ENCODE peak calls at places on chromosomes 1 and 21, in four cellular contexts. One of them, this sample, is unnamed.

GRCh38 chr21:38027901-38028300 is 111.6 kb upstream of the KCNJ6 start:
- DNase-seq in HepG2: no peak
- DNase-seq in GM12878: no peak
- DNase-seq in H1: no peak
- DNase-seq in this sample: no peak

GRCh38 chr1:218304281-218305039 is 19.4 kb downstream of the RRP15 start:
- DNase-seq in HepG2: no peak
- DNase-seq in GM12878: no peak
- DNase-seq in H1: no peak
- DNase-seq in this sample: peak; percentile 69

GRCh38 chr1:121516279-121516967 is 331.6 kb downstream of the SRGAP2C start:
- DNase-seq in HepG2: no peak
- DNase-seq in GM12878: no peak
- DNase-seq in H1: no peak
- DNase-seq in this sample: no peak

GRCh38 chr1:15354580-15354965 is 55.1 kb upstream of the EFHD2 start:
- DNase-seq in HepG2: no peak
- DNase-seq in GM12878: no peak
- DNase-seq in H1: no peak
- DNase-seq in this sample: no peak

GRCh38 chr1:237071641-237072420 is 29.8 kb downstream of the RYR2 start:
- DNase-seq in HepG2: no peak
- DNase-seq in GM12878: no peak
- DNase-seq in H1: no peak
- DNase-seq in this sample: no peak

GRCh38 chr21:42262826-42263225 is 43.9 kb downstream of the ABCG1 start:
- DNase-seq in HepG2: peak; percentile 52
- DNase-seq in GM12878: no peak
- DNase-seq in H1: no peak
- DNase-seq in this sample: no peak

GRCh38 chr1:28718601-28719331 is 18.0 kb upstream of the YTHDF2 start:
- DNase-seq in HepG2: no peak
- DNase-seq in GM12878: no peak
- DNase-seq in H1: no peak
- DNase-seq in this sample: no peak

GRCh38 chr1:51750729-51751128 is 127.8 kb downstream of the NRDC start:
- DNase-seq in HepG2: no peak
- DNase-seq in GM12878: no peak
- DNase-seq in H1: no peak
- DNase-seq in this sample: no peak

GRCh38 chr1:60280256-60280655 is 206.7 kb upstream of the C1orf87 start:
- DNase-seq in HepG2: no peak
- DNase-seq in GM12878: no peak
- DNase-seq in H1: no peak
- DNase-seq in this sample: no peak

GRCh38 chr1:229714964-229715603 is 89.0 kb downstream of the URB2 start:
- DNase-seq in HepG2: peak; percentile 37
- DNase-seq in GM12878: no peak
- DNase-seq in H1: no peak
- DNase-seq in this sample: no peak

GRCh38 chr1:151165281-151165737 is 393 bp downstream of the LYSMD1 start:
- DNase-seq in HepG2: peak; percentile 19
- DNase-seq in GM12878: no peak
- DNase-seq in H1: no peak
- DNase-seq in this sample: peak; percentile 62

GRCh38 chr1:182666736-182667135 is 17.7 kb downstream of the RGS8 start:
- DNase-seq in HepG2: no peak
- DNase-seq in GM12878: no peak
- DNase-seq in H1: no peak
- DNase-seq in this sample: no peak

GRCh38 chr1:32101233-32101681 is 6.6 kb upstream of the KPNA6 start:
- DNase-seq in HepG2: no peak
- DNase-seq in GM12878: no peak
- DNase-seq in H1: no peak
- DNase-seq in this sample: peak; percentile 6

GRCh38 chr1:155940531-155940992 is 876 bp upstream of the RXFP4 start:
- DNase-seq in HepG2: peak; percentile 86
- DNase-seq in GM12878: no peak
- DNase-seq in H1: no peak
- DNase-seq in this sample: no peak

GRCh38 chr1:175192111-175192629 is 406 bp downstream of the KIAA0040 start:
- DNase-seq in HepG2: no peak
- DNase-seq in GM12878: no peak
- DNase-seq in H1: no peak
- DNase-seq in this sample: peak; percentile 32

GRCh38 chr1:209513226-209513625 is 70.3 kb upstream of the CAMK1G start:
- DNase-seq in HepG2: peak; percentile 24
- DNase-seq in GM12878: no peak
- DNase-seq in H1: no peak
- DNase-seq in this sample: peak; percentile 67

DNA sequence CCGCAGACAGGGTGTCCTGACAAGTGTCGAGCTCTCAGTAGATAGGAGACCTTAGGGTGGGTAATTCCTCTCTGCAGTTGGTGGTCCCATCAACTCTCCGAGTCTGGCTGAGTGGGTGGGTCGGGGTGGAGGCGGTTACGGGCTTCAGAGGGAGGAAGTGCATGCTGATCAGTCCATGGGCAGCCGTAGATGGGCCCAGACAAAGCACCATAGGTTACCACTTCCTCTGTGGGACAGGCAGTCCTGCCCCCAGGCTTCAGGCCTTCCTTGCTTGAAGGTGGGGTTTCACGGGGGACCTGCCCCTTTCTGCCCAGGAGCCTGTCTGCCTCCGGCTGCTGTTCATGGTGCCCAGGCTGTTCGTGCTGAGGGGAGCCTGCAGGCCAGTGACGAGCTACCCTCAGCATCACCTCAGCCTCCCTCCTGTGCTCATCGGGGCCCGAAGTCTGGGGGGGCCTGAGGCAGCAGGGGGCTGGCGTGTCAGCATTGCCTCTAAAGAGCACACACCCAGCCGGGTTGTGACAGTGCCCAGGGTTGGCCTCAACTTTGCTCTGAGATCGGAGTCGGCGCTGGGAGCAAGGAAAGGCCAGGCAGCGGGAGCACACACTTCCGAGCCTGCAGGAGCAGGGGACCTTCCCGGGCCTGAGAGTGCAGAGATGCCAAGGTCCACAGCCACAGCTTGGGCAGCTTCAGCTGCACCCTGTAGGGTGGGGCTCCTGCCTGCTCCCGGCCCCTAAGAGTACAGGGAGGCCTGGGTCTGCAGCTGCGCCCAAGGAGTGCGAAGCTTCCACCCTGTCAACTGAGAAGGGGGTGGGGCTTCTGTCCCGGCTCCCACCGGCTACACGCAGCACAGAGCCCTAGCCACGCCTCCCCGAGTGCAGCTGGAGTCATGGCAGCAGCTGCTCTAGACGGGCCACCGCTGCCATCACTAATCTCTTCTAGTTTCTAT is 225.4 kb upstream of the NRIP1 start:
- DNase-seq in HepG2: peak; percentile 22
- DNase-seq in GM12878: no peak
- DNase-seq in H1: no peak
- DNase-seq in this sample: peak; percentile 61
- TF ChIP-seq SUZ12 in HepG2: no peak
- TF ChIP-seq SUZ12 in GM12878: no peak
- TF ChIP-seq SUZ12 in H1: no peak
- TF ChIP-seq SUZ12 in this sample: no peak

DNA sequence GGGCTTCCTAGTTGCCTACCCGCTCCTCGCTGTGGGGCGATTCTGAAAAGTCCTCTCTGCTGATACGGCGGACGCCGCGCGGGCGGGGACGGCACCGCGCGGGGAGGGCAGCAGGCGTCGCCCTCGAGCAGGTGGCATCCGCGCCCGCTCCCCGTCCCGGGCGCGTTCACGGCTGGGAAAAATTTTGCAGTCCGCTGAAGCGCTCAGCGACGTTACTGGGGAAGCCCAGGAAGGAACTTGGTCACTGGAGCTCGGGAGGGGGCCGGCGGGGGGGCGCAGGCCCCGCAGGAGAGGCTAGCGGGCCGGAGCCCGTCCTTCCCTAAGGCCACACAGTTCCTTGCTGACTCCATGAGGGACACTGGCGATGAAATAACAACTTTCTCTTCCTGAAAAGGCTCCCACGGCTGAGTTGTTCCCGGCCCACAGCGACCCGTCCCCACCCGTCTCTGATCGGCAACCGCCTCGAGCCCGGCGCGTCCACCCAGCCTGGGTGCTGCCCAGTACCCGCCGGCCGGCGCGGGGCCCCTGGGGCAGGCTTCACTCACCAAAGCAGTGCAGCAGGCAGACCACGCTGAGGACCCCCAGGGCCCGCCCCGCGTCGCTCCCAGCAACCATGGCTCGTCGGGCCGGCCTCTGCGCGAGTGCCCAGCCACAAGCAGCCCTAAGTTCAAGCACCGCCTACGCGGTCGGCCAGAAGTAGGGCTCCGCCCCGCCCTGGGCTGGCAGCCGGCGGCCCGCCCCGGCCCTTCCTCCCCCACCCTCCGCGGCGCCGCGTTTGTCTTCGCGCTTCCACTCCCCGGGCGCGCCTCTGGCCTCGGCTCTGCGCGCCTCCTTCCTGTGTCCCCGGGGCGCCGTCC is at the start of gene CD58:
- DNase-seq in HepG2: peak; percentile 65
- DNase-seq in GM12878: no peak
- DNase-seq in H1: peak; percentile 65
- DNase-seq in this sample: peak; percentile 91
- TF ChIP-seq SP1 in HepG2: no peak
- TF ChIP-seq SP1 in GM12878: peak; percentile 12
- TF ChIP-seq SP1 in H1: no peak
- TF ChIP-seq SP1 in this sample: no peak

GRCh38 chr1:21296509-21297354 is 6.5 kb upstream of the ECE1 start:
- DNase-seq in HepG2: no peak
- DNase-seq in GM12878: no peak
- DNase-seq in H1: no peak
- DNase-seq in this sample: no peak
- TF ChIP-seq SUZ12 in HepG2: no peak
- TF ChIP-seq SUZ12 in GM12878: no peak
- TF ChIP-seq SUZ12 in H1: no peak
- TF ChIP-seq SUZ12 in this sample: no peak

DNA sequence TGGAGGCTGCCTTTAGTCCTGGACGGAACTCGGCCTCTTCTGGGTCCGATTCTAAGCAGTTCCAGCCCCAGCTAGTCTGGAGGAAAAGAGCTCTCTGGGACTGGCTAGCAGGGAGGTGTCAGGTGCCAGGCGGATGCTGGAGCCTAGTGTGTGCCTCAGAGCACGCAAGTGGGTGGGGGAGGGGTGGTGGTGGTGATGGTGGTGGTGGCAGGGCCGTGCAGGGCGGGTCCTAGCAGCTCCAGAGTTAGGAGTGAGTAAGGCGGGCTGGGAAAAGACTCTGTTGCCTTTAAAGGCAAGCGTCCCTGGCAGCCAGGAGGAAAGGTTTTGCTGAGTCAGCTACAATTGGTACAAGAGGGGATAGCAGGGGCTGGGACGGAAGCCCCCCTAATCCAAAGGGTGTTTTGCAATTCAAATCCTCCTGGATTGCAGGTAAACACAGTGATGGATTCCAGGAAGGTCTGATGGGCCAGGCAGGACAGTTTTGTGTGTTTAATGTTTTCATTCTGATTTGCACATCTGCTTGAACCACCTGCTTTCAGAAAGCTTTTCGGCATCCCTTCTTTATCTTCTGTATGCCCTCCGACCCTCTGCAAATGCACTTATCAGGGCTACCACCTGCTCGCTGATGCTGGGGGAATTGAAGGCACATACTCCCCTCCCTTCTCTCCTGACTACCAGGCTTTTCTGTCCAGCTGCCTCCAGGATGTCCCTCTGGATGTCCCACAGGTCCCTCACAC is 4.1 kb upstream of the SLC2A1 start:
- DNase-seq in HepG2: peak; percentile 61
- DNase-seq in GM12878: no peak
- DNase-seq in H1: peak; percentile 84
- DNase-seq in this sample: no peak
- TF ChIP-seq SP1 in HepG2: no peak
- TF ChIP-seq SP1 in GM12878: no peak
- TF ChIP-seq SP1 in H1: peak; percentile 65
- TF ChIP-seq SP1 in this sample: no peak

GRCh38 chr1:233241782-233242181 is 53.7 kb downstream of the PCNX2 start:
- DNase-seq in HepG2: no peak
- DNase-seq in GM12878: no peak
- DNase-seq in H1: no peak
- DNase-seq in this sample: peak; percentile 19
- TF ChIP-seq SUZ12 in HepG2: no peak
- TF ChIP-seq SUZ12 in GM12878: no peak
- TF ChIP-seq SUZ12 in H1: no peak
- TF ChIP-seq SUZ12 in this sample: no peak

GRCh38 chr21:45084881-45085536 is 10.6 kb downstream of the ADARB1 start:
- DNase-seq in HepG2: no peak
- DNase-seq in GM12878: no peak
- DNase-seq in H1: no peak
- DNase-seq in this sample: no peak

GRCh38 chr21:45081636-45082035 is 7.3 kb downstream of the ADARB1 start:
- DNase-seq in HepG2: no peak
- DNase-seq in GM12878: no peak
- DNase-seq in H1: no peak
- DNase-seq in this sample: no peak

GRCh38 chr21:45084121-45084520 is 9.7 kb downstream of the ADARB1 start:
- DNase-seq in HepG2: no peak
- DNase-seq in GM12878: no peak
- DNase-seq in H1: no peak
- DNase-seq in this sample: no peak

GRCh38 chr21:45080639-45081414 is 6.4 kb downstream of the ADARB1 start:
- DNase-seq in HepG2: no peak
- DNase-seq in GM12878: no peak
- DNase-seq in H1: no peak
- DNase-seq in this sample: no peak

DNA sequence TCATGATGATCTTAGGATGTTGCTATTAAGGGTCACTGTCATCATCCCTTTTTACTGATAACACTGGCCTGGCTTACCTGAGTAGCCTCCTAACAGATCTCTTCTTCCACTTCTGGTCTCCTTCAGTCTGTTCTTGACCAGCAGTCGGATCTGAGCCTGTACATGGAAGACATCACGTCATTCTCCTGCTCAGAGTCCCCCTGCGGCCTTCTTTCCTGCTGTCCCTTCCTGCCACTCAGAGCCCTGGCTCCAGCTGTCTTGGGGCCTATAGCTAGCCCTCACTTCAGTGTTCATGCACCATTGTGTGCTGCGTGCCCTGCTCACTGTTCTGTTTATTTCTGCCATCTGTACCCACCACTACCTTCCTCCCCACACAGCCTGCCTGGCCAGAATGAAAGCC is 8.3 kb downstream of the ADARB1 start:
- DNase-seq in HepG2: no peak
- DNase-seq in GM12878: no peak
- DNase-seq in H1: no peak
- DNase-seq in this sample: no peak
- TF ChIP-seq SP1 in HepG2: no peak
- TF ChIP-seq SP1 in GM12878: no peak
- TF ChIP-seq SP1 in H1: no peak
- TF ChIP-seq SP1 in this sample: no peak

DNA sequence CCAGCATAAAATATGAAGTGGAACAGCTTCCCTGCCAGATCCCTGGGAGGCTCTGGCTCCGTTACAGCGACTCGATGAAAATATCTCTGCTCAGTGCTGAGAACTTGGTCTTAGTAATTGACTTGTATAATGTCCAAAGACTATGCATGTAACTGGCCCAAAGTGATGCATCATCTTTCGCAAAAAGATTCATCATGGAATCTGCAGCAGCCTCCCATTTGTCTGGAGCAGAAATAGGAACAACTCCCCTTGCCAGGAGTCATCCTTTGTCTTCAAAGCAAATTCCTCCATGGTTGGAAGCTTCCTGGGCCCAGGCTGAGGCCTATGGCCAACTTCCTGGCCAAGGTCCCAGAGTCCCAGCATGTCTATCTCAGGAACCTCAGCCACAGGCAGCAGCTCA is 16.9 kb upstream of the SLC6A17 start:
- DNase-seq in HepG2: no peak
- DNase-seq in GM12878: no peak
- DNase-seq in H1: no peak
- DNase-seq in this sample: no peak
- TF ChIP-seq SUZ12 in HepG2: no peak
- TF ChIP-seq SUZ12 in GM12878: no peak
- TF ChIP-seq SUZ12 in H1: no peak
- TF ChIP-seq SUZ12 in this sample: no peak